ENCODE peak calls at places on chromosomes 3 and 15, in five cellular contexts. Q is lower lobe of right lung, N is M059J, Y is smooth muscle cell of the brain vasculature, X is esophagus squamous epithelium. T is an unnamed sample.

GRCh38 chr3:154791611-154792010 is 288.5 kb upstream of the MME start:
- DNase-seq in Q (no peak), N (no peak), Y (no peak), X (no peak), T (no peak)

GRCh38 chr15:91214675-91215590 is 114.9 kb downstream of the SV2B start:
- DNase-seq in Q (no peak), N (no peak), Y (no peak), X (no peak), T (peak; percentile 88)

GRCh38 chr3:129665024-129665768 is 58.7 kb upstream of the PLXND1 start:
- DNase-seq in Q (no peak), N (peak; percentile 87), Y (no peak), X (no peak), T (no peak)

GRCh38 chr15:65192016-65192415 is 6.9 kb upstream of the CLPX start:
- DNase-seq in Q (no peak), N (peak; percentile 21), Y (no peak), X (no peak), T (no peak)

GRCh38 chr3:149535395-149535685 is 60.8 kb downstream of the TM4SF4 start:
- DNase-seq in Q (no peak), N (no peak), Y (no peak), X (no peak), T (no peak)

GRCh38 chr15:71786673-71787072 is 23.7 kb upstream of the NR2E3 start:
- DNase-seq in Q (no peak), N (no peak), Y (no peak), X (no peak), T (no peak)

GRCh38 chr3:42182555-42182954 is 83.4 kb downstream of the CCK start:
- DNase-seq in Q (no peak), N (no peak), Y (no peak), X (no peak), T (peak; percentile 32)

GRCh38 chr3:38114052-38114874 is 22.7 kb downstream of the ACAA1 start:
- DNase-seq in Q (peak; percentile 34), N (no peak), Y (no peak), X (no peak), T (no peak)

GRCh38 chr15:59622289-59622688 is 10.7 kb downstream of the GCNT3 start:
- DNase-seq in Q (peak; percentile 47), N (peak; percentile 61), Y (no peak), X (no peak), T (no peak)

GRCh38 chr3:42905740-42906084 is 230 bp upstream of the ZNF662 start:
- DNase-seq in Q (no peak), N (no peak), Y (no peak), X (no peak), T (no peak)

GRCh38 chr3:186693843-186694242 is 23.3 kb upstream of the KNG1 start:
- DNase-seq in Q (no peak), N (no peak), Y (no peak), X (no peak), T (no peak)

GRCh38 chr3:138092023-138092422 is 23.4 kb downstream of the DZIP1L start:
- DNase-seq in Q (no peak), N (no peak), Y (no peak), X (no peak), T (no peak)

GRCh38 chr3:194344012-194344411 is 7.1 kb downstream of the CPN2 start:
- DNase-seq in Q (peak; percentile 77), N (peak; percentile 56), Y (no peak), X (no peak), T (peak; percentile 57)

GRCh38 chr15:100170280-100170654 is 171.5 kb downstream of the ADAMTS17 start:
- DNase-seq in Q (no peak), N (no peak), Y (no peak), X (no peak), T (no peak)

GRCh38 chr3:169886671-169887070 is 16.9 kb upstream of the LRRC31 start:
- DNase-seq in Q (peak; percentile 83), N (peak; percentile 63), Y (no peak), X (no peak), T (peak; percentile 75)

GRCh38 chr15:98903377-98904018 is 104.1 kb downstream of the PGPEP1L start:
- DNase-seq in Q (no peak), N (peak; percentile 67), Y (no peak), X (no peak), T (no peak)

GRCh38 chr3:182717216-182717615 is 76.1 kb upstream of the ATP11B start:
- DNase-seq in Q (no peak), N (no peak), Y (no peak), X (no peak), T (peak; percentile 13)

GRCh38 chr3:2198880-2199279 is 100.2 kb downstream of the CNTN4 start:
- DNase-seq in Q (no peak), N (no peak), Y (no peak), X (no peak), T (peak; percentile 24)

GRCh38 chr3:25007974-25008658 is 419.9 kb upstream of the RARB start:
- DNase-seq in Q (no peak), N (peak; percentile 17), Y (no peak), X (no peak), T (no peak)

GRCh38 chr15:51970981-51971352 is 611 bp downstream of the LEO1 start:
- DNase-seq in Q (no peak), N (no peak), Y (peak; percentile 2), X (no peak), T (no peak)

GRCh38 chr15:55586808-55587207 is 1.3 kb downstream of the PYGO1 start:
- DNase-seq in Q (no peak), N (no peak), Y (no peak), X (no peak), T (peak; percentile 24)

GRCh38 chr3:35448121-35448520 is 191.2 kb upstream of the ARPP21 start:
- DNase-seq in Q (no peak), N (no peak), Y (no peak), X (no peak), T (peak; percentile 37)

GRCh38 chr3:51283421-51283820 is 101.7 kb upstream of the MANF start:
- DNase-seq in Q (no peak), N (no peak), Y (no peak), X (no peak), T (no peak)

GRCh38 chr3:43394071-43394501 is 107.7 kb downstream of the SNRK start:
- DNase-seq in Q (peak; percentile 58), N (peak; percentile 64), Y (peak; percentile 63), X (no peak), T (no peak)

GRCh38 chr3:160678447-160678846 is 1.5 kb downstream of the ARL14 start:
- DNase-seq in Q (no peak), N (peak; percentile 19), Y (no peak), X (no peak), T (no peak)

GRCh38 chr15:56353740-56354139 is 11.5 kb upstream of the TEX9 start:
- DNase-seq in Q (no peak), N (no peak), Y (no peak), X (no peak), T (no peak)

GRCh38 chr15:27028836-27029482 is 58.0 kb downstream of the GABRG3 start:
- DNase-seq in Q (no peak), N (no peak), Y (no peak), X (no peak), T (peak; percentile 3)

GRCh38 chr3:134799393-134799792 is 4.3 kb downstream of the EPHB1 start:
- DNase-seq in Q (no peak), N (peak; percentile 30), Y (no peak), X (no peak), T (peak; percentile 91)

GRCh38 chr3:156817931-156818765 is 8.0 kb upstream of the LEKR1 start:
- DNase-seq in Q (no peak), N (peak; percentile 49), Y (no peak), X (no peak), T (no peak)

GRCh38 chr15:34271493-34271892 is 46.7 kb downstream of the EMC4 start:
- DNase-seq in Q (no peak), N (peak; percentile 72), Y (peak; percentile 26), X (no peak), T (no peak)

GRCh38 chr3:59575113-59576001 is 525.5 kb upstream of the CFAP20DC start:
- DNase-seq in Q (peak; percentile 86), N (peak; percentile 72), Y (peak; percentile 45), X (peak; percentile 5), T (peak; percentile 89)